ENCODE peak calls at places on chromosomes 5 and 9, in seven cellular contexts. One of them, this sample, is unnamed. For H3K4me1, the result is how much of the 10 kb centered on the place peaks cover.

GRCh38 chr9:124622882-124623281 is 115.7 kb upstream of the NR5A1 start:
- DNase-seq in endothelial cell of umbilical vein: no peak
- DNase-seq in ovary: no peak
- DNase-seq in uterus: no peak
- DNase-seq in right lobe of liver: no peak
- DNase-seq in tibial nerve: no peak
- DNase-seq in A549: no peak
- DNase-seq in this sample: no peak

GRCh38 chr5:537621-538071 is 13.4 kb upstream of the SLC9A3 start:
- DNase-seq in tibial nerve: no peak
- DNase-seq in uterus: no peak
- DNase-seq in endothelial cell of umbilical vein: no peak
- DNase-seq in right lobe of liver: peak
- DNase-seq in ovary: no peak
- DNase-seq in A549: no peak
- DNase-seq in this sample: no peak

GRCh38 chr5:121695307-121695706 is 156.4 kb upstream of the FTMT start:
- DNase-seq in right lobe of liver: no peak
- DNase-seq in ovary: no peak
- DNase-seq in tibial nerve: no peak
- DNase-seq in endothelial cell of umbilical vein: no peak
- DNase-seq in uterus: no peak
- DNase-seq in A549: no peak
- DNase-seq in this sample: no peak

GRCh38 chr5:67234671-67235176 is 38.1 kb upstream of the CD180 start:
- DNase-seq in right lobe of liver: no peak
- DNase-seq in tibial nerve: peak
- DNase-seq in uterus: peak
- DNase-seq in endothelial cell of umbilical vein: peak
- DNase-seq in A549: no peak
- DNase-seq in ovary: peak
- DNase-seq in this sample: no peak

GRCh38 chr9:126690431-126691051 is 76.8 kb downstream of the LMX1B start:
- DNase-seq in ovary: no peak
- DNase-seq in uterus: no peak
- DNase-seq in tibial nerve: no peak
- DNase-seq in A549: peak
- DNase-seq in right lobe of liver: peak
- DNase-seq in endothelial cell of umbilical vein: no peak
- DNase-seq in this sample: peak

GRCh38 chr5:52657231-52657645 is 130.5 kb upstream of the ITGA1 start:
- DNase-seq in ovary: no peak
- DNase-seq in uterus: no peak
- DNase-seq in right lobe of liver: no peak
- DNase-seq in endothelial cell of umbilical vein: peak
- DNase-seq in tibial nerve: no peak
- DNase-seq in A549: peak
- DNase-seq in this sample: no peak

GRCh38 chr5:62212648-62213047 is 93.4 kb upstream of the KIF2A start:
- DNase-seq in endothelial cell of umbilical vein: no peak
- DNase-seq in A549: no peak
- DNase-seq in right lobe of liver: no peak
- DNase-seq in uterus: no peak
- DNase-seq in tibial nerve: no peak
- DNase-seq in ovary: no peak
- DNase-seq in this sample: no peak

GRCh38 chr9:37550781-37551180 is 25.4 kb downstream of the FBXO10 start:
- DNase-seq in uterus: no peak
- DNase-seq in endothelial cell of umbilical vein: no peak
- DNase-seq in ovary: no peak
- DNase-seq in right lobe of liver: no peak
- DNase-seq in A549: no peak
- DNase-seq in tibial nerve: no peak
- DNase-seq in this sample: no peak

GRCh38 chr9:124214596-124215550 is 42.9 kb upstream of the NEK6 start:
- DNase-seq in uterus: no peak
- DNase-seq in ovary: no peak
- DNase-seq in A549: no peak
- DNase-seq in tibial nerve: no peak
- DNase-seq in right lobe of liver: peak
- DNase-seq in endothelial cell of umbilical vein: no peak
- DNase-seq in this sample: peak

GRCh38 chr5:107997338-107997979 is 326.7 kb upstream of the EFNA5 start:
- DNase-seq in tibial nerve: no peak
- DNase-seq in right lobe of liver: no peak
- DNase-seq in uterus: no peak
- DNase-seq in endothelial cell of umbilical vein: peak
- DNase-seq in A549: no peak
- DNase-seq in ovary: no peak
- DNase-seq in this sample: no peak

GRCh38 chr9:32866292-32866691 is 83.0 kb downstream of the TMEM215 start:
- DNase-seq in endothelial cell of umbilical vein: no peak
- DNase-seq in tibial nerve: no peak
- DNase-seq in ovary: no peak
- DNase-seq in uterus: no peak
- DNase-seq in A549: no peak
- DNase-seq in right lobe of liver: no peak
- DNase-seq in this sample: no peak

DNA sequence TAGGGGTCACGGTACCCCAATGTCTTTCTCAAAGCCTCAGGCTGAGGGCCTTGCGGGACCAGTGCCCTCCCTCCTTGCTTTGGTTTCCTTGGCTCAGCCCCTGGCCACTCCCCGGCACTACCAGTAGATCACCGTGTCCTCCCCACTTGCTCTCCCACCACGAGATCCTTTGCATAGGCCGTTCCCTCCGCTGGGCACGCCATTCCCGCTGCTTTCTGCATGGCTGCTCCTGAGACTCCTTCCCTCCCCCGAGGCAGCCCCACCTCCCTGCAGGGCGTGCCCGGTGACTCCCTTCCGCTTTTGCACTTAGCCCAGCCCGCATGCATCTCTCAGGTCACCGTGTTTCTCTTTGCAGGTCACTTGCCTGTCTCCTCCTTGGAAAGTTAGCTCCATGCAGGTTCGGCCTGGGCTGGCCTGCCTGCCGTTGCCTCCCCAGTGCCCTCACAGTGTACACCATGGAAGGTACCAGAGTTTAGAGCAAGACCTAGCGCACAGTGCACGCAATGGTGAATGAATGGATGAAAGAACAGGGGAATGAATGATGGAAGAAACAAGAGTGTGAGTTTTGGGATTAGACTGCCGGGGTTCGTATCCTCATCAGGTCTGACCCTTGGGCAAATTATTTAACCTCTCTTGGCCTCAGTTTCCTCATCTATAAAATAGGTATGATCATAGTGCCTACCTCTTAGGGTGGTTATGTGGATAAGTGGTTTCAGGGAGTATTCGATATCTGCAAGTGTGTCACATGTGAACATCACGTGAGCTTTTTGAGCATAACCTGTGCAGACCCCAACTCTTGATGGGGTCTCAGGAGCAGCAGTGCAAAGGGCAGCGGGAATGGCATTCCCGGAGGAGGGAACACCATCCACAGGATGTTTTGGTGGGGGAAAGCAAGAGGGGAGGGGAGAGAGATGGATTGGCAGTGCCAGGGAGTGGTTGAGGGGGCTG is 214.3 kb downstream of the C9orf50 start:
- DNase-seq in uterus: peak
- DNase-seq in endothelial cell of umbilical vein: no peak
- DNase-seq in right lobe of liver: peak
- DNase-seq in tibial nerve: no peak
- DNase-seq in A549: peak
- DNase-seq in ovary: no peak
- DNase-seq in this sample: peak
- TF ChIP-seq POLR2A in uterus: no peak
- TF ChIP-seq POLR2A in endothelial cell of umbilical vein: no peak
- TF ChIP-seq POLR2A in right lobe of liver: no peak
- TF ChIP-seq POLR2A in tibial nerve: no peak
- TF ChIP-seq POLR2A in A549: peak
- TF ChIP-seq POLR2A in ovary: no peak
- TF ChIP-seq POLR2A in this sample: no peak

DNA sequence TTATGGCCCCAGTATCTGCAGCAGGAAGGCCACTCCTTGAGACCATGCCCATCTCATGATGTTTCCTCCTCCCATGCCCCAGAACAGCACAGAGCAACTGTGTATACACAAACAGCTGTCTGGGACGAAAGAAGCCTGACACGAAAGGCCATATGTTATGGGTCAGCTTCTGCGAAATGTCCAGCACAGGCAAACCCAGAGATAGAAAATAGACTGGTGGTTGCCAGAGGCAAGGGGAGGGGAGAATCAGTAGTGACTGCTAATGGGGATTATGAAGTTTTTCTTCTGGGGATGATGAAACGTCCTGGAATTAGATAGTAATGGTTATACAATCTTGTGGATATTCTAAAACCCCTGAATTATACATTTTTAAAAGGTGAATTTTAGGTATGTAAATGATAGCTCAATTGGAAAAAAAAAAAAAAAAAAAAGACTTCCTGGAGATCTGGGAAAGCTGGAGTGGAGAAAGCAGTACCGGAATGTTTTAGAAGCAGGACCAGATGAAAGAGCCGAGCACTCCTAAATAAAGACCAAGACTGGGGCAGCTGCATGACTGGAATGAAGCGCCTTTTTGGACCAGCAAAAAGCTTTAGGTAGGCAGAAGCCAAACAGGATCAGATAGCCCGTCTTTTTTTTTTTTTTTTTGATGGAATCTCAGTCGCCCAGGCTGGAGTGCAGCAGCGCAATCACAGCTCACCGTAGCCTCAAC is 29.2 kb downstream of the PCDHGC5 start:
- DNase-seq in tibial nerve: no peak
- DNase-seq in uterus: no peak
- DNase-seq in ovary: no peak
- DNase-seq in right lobe of liver: no peak
- DNase-seq in endothelial cell of umbilical vein: no peak
- DNase-seq in A549: no peak
- DNase-seq in this sample: no peak
- H3K4me1 ChIP-seq in tibial nerve: half or more
- H3K4me1 ChIP-seq in uterus: under half
- H3K4me1 ChIP-seq in ovary: under half
- H3K4me1 ChIP-seq in right lobe of liver: under half
- H3K4me1 ChIP-seq in endothelial cell of umbilical vein: under half
- H3K4me1 ChIP-seq in A549: under half
- H3K4me1 ChIP-seq in this sample: half or more

GRCh38 chr5:159010611-159011497 is 88.9 kb downstream of the EBF1 start:
- DNase-seq in right lobe of liver: no peak
- DNase-seq in uterus: no peak
- DNase-seq in ovary: no peak
- DNase-seq in A549: no peak
- DNase-seq in endothelial cell of umbilical vein: peak
- DNase-seq in tibial nerve: no peak
- DNase-seq in this sample: no peak
- TF ChIP-seq POLR2A in right lobe of liver: no peak
- TF ChIP-seq POLR2A in uterus: no peak
- TF ChIP-seq POLR2A in ovary: no peak
- TF ChIP-seq POLR2A in A549: no peak
- TF ChIP-seq POLR2A in endothelial cell of umbilical vein: no peak
- TF ChIP-seq POLR2A in tibial nerve: no peak
- TF ChIP-seq POLR2A in this sample: no peak

GRCh38 chr9:136087741-136088480 is 7.2 kb downstream of the NACC2 start:
- DNase-seq in uterus: no peak
- DNase-seq in ovary: no peak
- DNase-seq in right lobe of liver: peak
- DNase-seq in tibial nerve: no peak
- DNase-seq in endothelial cell of umbilical vein: no peak
- DNase-seq in A549: no peak
- DNase-seq in this sample: no peak

GRCh38 chr9:136086213-136086881 is 8.7 kb downstream of the NACC2 start:
- DNase-seq in endothelial cell of umbilical vein: no peak
- DNase-seq in ovary: no peak
- DNase-seq in uterus: no peak
- DNase-seq in right lobe of liver: peak
- DNase-seq in tibial nerve: no peak
- DNase-seq in A549: no peak
- DNase-seq in this sample: no peak

GRCh38 chr9:136086951-136087740 is 7.9 kb downstream of the NACC2 start:
- DNase-seq in right lobe of liver: peak
- DNase-seq in uterus: no peak
- DNase-seq in A549: no peak
- DNase-seq in endothelial cell of umbilical vein: no peak
- DNase-seq in tibial nerve: no peak
- DNase-seq in ovary: no peak
- DNase-seq in this sample: no peak

GRCh38 chr9:136084191-136084944 is 10.7 kb downstream of the NACC2 start:
- DNase-seq in endothelial cell of umbilical vein: no peak
- DNase-seq in uterus: no peak
- DNase-seq in right lobe of liver: peak
- DNase-seq in A549: no peak
- DNase-seq in tibial nerve: no peak
- DNase-seq in ovary: no peak
- DNase-seq in this sample: no peak

GRCh38 chr9:136085815-136086212 is 9.3 kb downstream of the NACC2 start:
- DNase-seq in ovary: no peak
- DNase-seq in right lobe of liver: peak
- DNase-seq in tibial nerve: no peak
- DNase-seq in uterus: no peak
- DNase-seq in A549: no peak
- DNase-seq in endothelial cell of umbilical vein: no peak
- DNase-seq in this sample: peak
- H3K4me1 ChIP-seq in ovary: under half
- H3K4me1 ChIP-seq in right lobe of liver: under half
- H3K4me1 ChIP-seq in tibial nerve: half or more
- H3K4me1 ChIP-seq in uterus: half or more
- H3K4me1 ChIP-seq in A549: under half
- H3K4me1 ChIP-seq in endothelial cell of umbilical vein: under half
- H3K4me1 ChIP-seq in this sample: half or more

DNA sequence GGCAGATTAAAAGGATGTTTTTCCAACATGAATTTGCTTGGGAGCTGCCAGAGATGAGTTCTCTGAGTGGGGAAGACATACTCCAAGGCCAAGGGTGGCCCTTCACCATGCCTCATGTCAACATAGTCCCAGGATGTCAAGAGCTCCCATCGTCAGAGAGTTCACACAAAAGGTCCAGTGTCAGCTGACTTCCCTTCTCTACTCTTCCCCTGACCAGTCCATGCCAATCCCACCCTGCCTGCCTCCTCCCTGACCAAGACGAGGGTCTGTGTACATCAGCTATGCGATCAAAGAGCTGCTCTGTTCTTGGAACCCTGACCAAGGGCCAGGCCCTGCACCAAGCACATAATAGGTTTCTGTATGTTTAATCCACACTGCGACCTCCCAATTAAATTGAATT is 71.2 kb upstream of the ZNF622 start:
- DNase-seq in ovary: no peak
- DNase-seq in A549: no peak
- DNase-seq in tibial nerve: no peak
- DNase-seq in endothelial cell of umbilical vein: no peak
- DNase-seq in uterus: no peak
- DNase-seq in right lobe of liver: no peak
- DNase-seq in this sample: no peak
- TF ChIP-seq POLR2A in ovary: no peak
- TF ChIP-seq POLR2A in A549: no peak
- TF ChIP-seq POLR2A in tibial nerve: no peak
- TF ChIP-seq POLR2A in endothelial cell of umbilical vein: no peak
- TF ChIP-seq POLR2A in uterus: no peak
- TF ChIP-seq POLR2A in right lobe of liver: no peak
- TF ChIP-seq POLR2A in this sample: no peak

GRCh38 chr5:6483880-6484382 is 35.3 kb downstream of the UBE2QL1 start:
- DNase-seq in A549: no peak
- DNase-seq in tibial nerve: no peak
- DNase-seq in ovary: no peak
- DNase-seq in right lobe of liver: no peak
- DNase-seq in uterus: no peak
- DNase-seq in endothelial cell of umbilical vein: no peak
- DNase-seq in this sample: peak
- H3K4me1 ChIP-seq in A549: under half
- H3K4me1 ChIP-seq in tibial nerve: under half
- H3K4me1 ChIP-seq in ovary: under half
- H3K4me1 ChIP-seq in right lobe of liver: under half
- H3K4me1 ChIP-seq in uterus: under half
- H3K4me1 ChIP-seq in endothelial cell of umbilical vein: under half
- H3K4me1 ChIP-seq in this sample: under half